ENCODE peak calls at places on chromosomes 12 and 14, in eight cellular contexts. Q is A549, E is omental fat pad, W is AG10803, C is germinal center, X is activated T-cell treated with anti-CD3 and anti-CD28 coated beads for 1 hour, D is D721Med, K is EL. Y is an unnamed sample.

GRCh38 chr12:31622038-31622437 is 31.1 kb upstream of the DENND5B start:
- DNase-seq in E (no peak), W (no peak), C (no peak), Q (no peak), K (no peak), D (no peak), X (no peak), Y (no peak)

GRCh38 chr12:30243426-30243825 is 452.2 kb downstream of the IPO8 start:
- DNase-seq in Q (no peak), K (no peak), C (no peak), W (no peak), D (no peak), X (no peak), E (no peak), Y (no peak)

GRCh38 chr14:96676161-96676560 is 121.0 kb upstream of the VRK1 start:
- DNase-seq in D (no peak), X (no peak), E (no peak), K (no peak), Q (peak; percentile 15), C (no peak), W (no peak), Y (no peak)

GRCh38 chr14:76267322-76268012 is 108.5 kb upstream of the ESRRB start:
- DNase-seq in Q (no peak), E (peak; percentile 61), W (peak; percentile 27), K (peak; percentile 57), C (peak; percentile 41), X (no peak), D (no peak), Y (peak; percentile 58)

GRCh38 chr12:106040521-106040920 is 98.2 kb downstream of the NUAK1 start:
- DNase-seq in E (no peak), Q (no peak), C (no peak), W (no peak), K (no peak), X (no peak), D (no peak), Y (no peak)

GRCh38 chr14:94372021-94372605 is 16.3 kb downstream of the SERPINA1 start:
- DNase-seq in Q (no peak), X (no peak), E (no peak), W (no peak), C (no peak), K (no peak), D (no peak), Y (no peak)

GRCh38 chr14:80291099-80291498 is 79.8 kb upstream of the DIO2 start:
- DNase-seq in K (no peak), W (no peak), E (no peak), C (no peak), D (no peak), X (no peak), Q (no peak), Y (peak; percentile 21)

GRCh38 chr14:91228112-91229004 is 16.1 kb downstream of the GPR68 start:
- DNase-seq in D (no peak), Q (no peak), E (no peak), C (peak; percentile 65), W (peak; percentile 40), K (peak; percentile 65), X (peak; percentile 47), Y (peak; percentile 74)

GRCh38 chr12:102567031-102567985 is 86.9 kb upstream of the IGF1 start:
- DNase-seq in K (peak; percentile 95), C (no peak), W (peak; percentile 92), D (no peak), E (no peak), X (no peak), Q (peak; percentile 83), Y (peak; percentile 61)

GRCh38 chr14:61661471-61661988 is 33.8 kb upstream of the HIF1A start:
- DNase-seq in E (no peak), X (no peak), Q (no peak), K (peak; percentile 29), W (peak; percentile 49), C (peak; percentile 33), D (no peak), Y (peak; percentile 91)

GRCh38 chr12:26185532-26186320 is 9.6 kb upstream of the SSPN start:
- DNase-seq in D (no peak), X (no peak), Q (no peak), W (no peak), E (no peak), C (no peak), K (no peak), Y (no peak)

GRCh38 chr14:72562300-72562699 is 331.6 kb downstream of the DPF3 start:
- DNase-seq in C (no peak), Q (no peak), W (no peak), K (no peak), E (no peak), X (no peak), D (no peak), Y (no peak)

GRCh38 chr14:75989134-75989533 is 3.6 kb downstream of the IFT43 start:
- DNase-seq in K (no peak), D (no peak), E (no peak), W (peak; percentile 87), Q (peak; percentile 28), X (no peak), C (no peak), Y (peak; percentile 97)

GRCh38 chr12:98856897-98857540 is 211.9 kb downstream of the APAF1 start:
- DNase-seq in X (no peak), Q (no peak), E (no peak), K (peak; percentile 6), W (no peak), C (no peak), D (no peak), Y (no peak)

GRCh38 chr14:26276757-26277156 is 321.1 kb downstream of the NOVA1 start:
- DNase-seq in E (no peak), C (no peak), W (no peak), D (no peak), K (no peak), Q (peak; percentile 13), X (no peak), Y (no peak)

GRCh38 chr12:80041691-80042090 is 57.6 kb upstream of the OTOGL start:
- DNase-seq in D (no peak), W (peak; percentile 72), Q (no peak), X (no peak), K (peak; percentile 59), C (no peak), E (no peak), Y (peak; percentile 55)

GRCh38 chr14:97539884-97540283 is 742.7 kb downstream of the VRK1 start:
- DNase-seq in W (no peak), E (no peak), D (no peak), C (no peak), X (no peak), Q (no peak), K (no peak), Y (no peak)

GRCh38 chr12:75661927-75662326 is 150.5 kb upstream of the KRR1 start:
- DNase-seq in W (no peak), C (no peak), X (no peak), Q (no peak), D (no peak), K (no peak), E (no peak), Y (peak; percentile 52)

GRCh38 chr14:31829256-31829923 is 247.7 kb upstream of the ARHGAP5 start:
- DNase-seq in C (no peak), W (peak; percentile 54), K (peak; percentile 75), D (no peak), E (no peak), Q (peak; percentile 20), X (no peak), Y (peak; percentile 77)

GRCh38 chr12:77617818-77618217 is 212.9 kb upstream of the NAV3 start:
- DNase-seq in Q (no peak), X (no peak), C (no peak), W (no peak), K (no peak), E (no peak), D (no peak), Y (no peak)

GRCh38 chr12:74105434-74105833 is 432.2 kb upstream of the ATXN7L3B start:
- DNase-seq in X (no peak), K (no peak), C (no peak), Q (no peak), D (no peak), W (no peak), E (no peak), Y (no peak)